ENCODE peak calls at places on chromosomes 3 and 15, in ten cellular contexts. One of them, this sample, is unnamed.

GRCh38 chr3:140204271-140204984 is 269.4 kb downstream of the CLSTN2 start:
- DNase-seq in iPS-NIHi11: peak
- DNase-seq in mammary epithelial cell: no peak
- DNase-seq in NCI-H1417: no peak
- DNase-seq in HT-29: no peak
- DNase-seq in right atrium auricular region: no peak
- DNase-seq in OCI-LY7: no peak
- DNase-seq in mucosa of descending colon: no peak
- DNase-seq in K562: no peak
- DNase-seq in stimulated activated CD4-positive, alpha-beta T cell treated with anti-CD3 and anti-CD28 coated beads, Interleukin-4, amount 100 ng/mL, for 4 hours: no peak
- DNase-seq in this sample: no peak

GRCh38 chr15:78178056-78178455 is 28.9 kb downstream of the IDH3A start:
- DNase-seq in iPS-NIHi11: no peak
- DNase-seq in mammary epithelial cell: no peak
- DNase-seq in NCI-H1417: no peak
- DNase-seq in HT-29: no peak
- DNase-seq in right atrium auricular region: no peak
- DNase-seq in OCI-LY7: no peak
- DNase-seq in mucosa of descending colon: no peak
- DNase-seq in K562: no peak
- DNase-seq in stimulated activated CD4-positive, alpha-beta T cell treated with anti-CD3 and anti-CD28 coated beads, Interleukin-4, amount 100 ng/mL, for 4 hours: no peak
- DNase-seq in this sample: no peak

GRCh38 chr15:45023659-45024320 is 795 bp downstream of the SORD start:
- DNase-seq in iPS-NIHi11: peak
- DNase-seq in mammary epithelial cell: peak
- DNase-seq in NCI-H1417: no peak
- DNase-seq in HT-29: peak
- DNase-seq in right atrium auricular region: no peak
- DNase-seq in OCI-LY7: peak
- DNase-seq in mucosa of descending colon: no peak
- DNase-seq in K562: peak
- DNase-seq in stimulated activated CD4-positive, alpha-beta T cell treated with anti-CD3 and anti-CD28 coated beads, Interleukin-4, amount 100 ng/mL, for 4 hours: no peak
- DNase-seq in this sample: no peak

GRCh38 chr3:152375546-152375945 is 106.8 kb downstream of the MBNL1 start:
- DNase-seq in iPS-NIHi11: no peak
- DNase-seq in mammary epithelial cell: no peak
- DNase-seq in NCI-H1417: no peak
- DNase-seq in HT-29: no peak
- DNase-seq in right atrium auricular region: no peak
- DNase-seq in OCI-LY7: peak
- DNase-seq in mucosa of descending colon: no peak
- DNase-seq in K562: no peak
- DNase-seq in stimulated activated CD4-positive, alpha-beta T cell treated with anti-CD3 and anti-CD28 coated beads, Interleukin-4, amount 100 ng/mL, for 4 hours: no peak
- DNase-seq in this sample: no peak

GRCh38 chr3:116059421-116060096 is 385.7 kb downstream of the LSAMP start:
- DNase-seq in iPS-NIHi11: peak
- DNase-seq in mammary epithelial cell: peak
- DNase-seq in NCI-H1417: no peak
- DNase-seq in HT-29: peak
- DNase-seq in right atrium auricular region: no peak
- DNase-seq in OCI-LY7: no peak
- DNase-seq in mucosa of descending colon: no peak
- DNase-seq in K562: peak
- DNase-seq in stimulated activated CD4-positive, alpha-beta T cell treated with anti-CD3 and anti-CD28 coated beads, Interleukin-4, amount 100 ng/mL, for 4 hours: no peak
- DNase-seq in this sample: peak

GRCh38 chr3:70308760-70309159 is 3.7 kb downstream of the MDFIC2 start:
- DNase-seq in iPS-NIHi11: peak
- DNase-seq in mammary epithelial cell: no peak
- DNase-seq in NCI-H1417: no peak
- DNase-seq in HT-29: peak
- DNase-seq in right atrium auricular region: no peak
- DNase-seq in OCI-LY7: no peak
- DNase-seq in mucosa of descending colon: no peak
- DNase-seq in K562: no peak
- DNase-seq in stimulated activated CD4-positive, alpha-beta T cell treated with anti-CD3 and anti-CD28 coated beads, Interleukin-4, amount 100 ng/mL, for 4 hours: no peak
- DNase-seq in this sample: no peak

GRCh38 chr3:86774082-86774691 is 216.8 kb downstream of the VGLL3 start:
- DNase-seq in iPS-NIHi11: no peak
- DNase-seq in mammary epithelial cell: peak
- DNase-seq in NCI-H1417: peak
- DNase-seq in HT-29: peak
- DNase-seq in right atrium auricular region: no peak
- DNase-seq in OCI-LY7: peak
- DNase-seq in mucosa of descending colon: no peak
- DNase-seq in K562: no peak
- DNase-seq in stimulated activated CD4-positive, alpha-beta T cell treated with anti-CD3 and anti-CD28 coated beads, Interleukin-4, amount 100 ng/mL, for 4 hours: no peak
- DNase-seq in this sample: no peak

GRCh38 chr3:110656394-110656793 is 415.2 kb upstream of the NECTIN3 start:
- DNase-seq in iPS-NIHi11: no peak
- DNase-seq in mammary epithelial cell: no peak
- DNase-seq in NCI-H1417: no peak
- DNase-seq in HT-29: peak
- DNase-seq in right atrium auricular region: no peak
- DNase-seq in OCI-LY7: no peak
- DNase-seq in mucosa of descending colon: no peak
- DNase-seq in K562: no peak
- DNase-seq in stimulated activated CD4-positive, alpha-beta T cell treated with anti-CD3 and anti-CD28 coated beads, Interleukin-4, amount 100 ng/mL, for 4 hours: no peak
- DNase-seq in this sample: no peak

GRCh38 chr15:52146776-52147175 is 34.2 kb upstream of the BCL2L10 start:
- DNase-seq in iPS-NIHi11: no peak
- DNase-seq in mammary epithelial cell: no peak
- DNase-seq in NCI-H1417: no peak
- DNase-seq in HT-29: no peak
- DNase-seq in right atrium auricular region: no peak
- DNase-seq in OCI-LY7: no peak
- DNase-seq in mucosa of descending colon: no peak
- DNase-seq in K562: no peak
- DNase-seq in stimulated activated CD4-positive, alpha-beta T cell treated with anti-CD3 and anti-CD28 coated beads, Interleukin-4, amount 100 ng/mL, for 4 hours: no peak
- DNase-seq in this sample: no peak

GRCh38 chr3:14452676-14453367 is 50.4 kb downstream of the SLC6A6 start:
- DNase-seq in iPS-NIHi11: peak
- DNase-seq in mammary epithelial cell: peak
- DNase-seq in NCI-H1417: no peak
- DNase-seq in HT-29: peak
- DNase-seq in right atrium auricular region: peak
- DNase-seq in OCI-LY7: no peak
- DNase-seq in mucosa of descending colon: peak
- DNase-seq in K562: no peak
- DNase-seq in stimulated activated CD4-positive, alpha-beta T cell treated with anti-CD3 and anti-CD28 coated beads, Interleukin-4, amount 100 ng/mL, for 4 hours: no peak
- DNase-seq in this sample: no peak

GRCh38 chr3:151992326-151993041 is 119.0 kb downstream of the SUCNR1 start:
- DNase-seq in iPS-NIHi11: no peak
- DNase-seq in mammary epithelial cell: no peak
- DNase-seq in NCI-H1417: no peak
- DNase-seq in HT-29: no peak
- DNase-seq in right atrium auricular region: no peak
- DNase-seq in OCI-LY7: no peak
- DNase-seq in mucosa of descending colon: no peak
- DNase-seq in K562: no peak
- DNase-seq in stimulated activated CD4-positive, alpha-beta T cell treated with anti-CD3 and anti-CD28 coated beads, Interleukin-4, amount 100 ng/mL, for 4 hours: no peak
- DNase-seq in this sample: no peak

GRCh38 chr3:67384790-67385397 is 269.5 kb downstream of the SUCLG2 start:
- DNase-seq in iPS-NIHi11: peak
- DNase-seq in mammary epithelial cell: peak
- DNase-seq in NCI-H1417: peak
- DNase-seq in HT-29: peak
- DNase-seq in right atrium auricular region: no peak
- DNase-seq in OCI-LY7: peak
- DNase-seq in mucosa of descending colon: peak
- DNase-seq in K562: peak
- DNase-seq in stimulated activated CD4-positive, alpha-beta T cell treated with anti-CD3 and anti-CD28 coated beads, Interleukin-4, amount 100 ng/mL, for 4 hours: peak
- DNase-seq in this sample: no peak